ENCODE peak calls at places on chromosomes 11 and 22, in seven cellular contexts. K is cardiac fibroblast; E is small intestine; Q is M059J; Z is MCF 10A; V is stimulated activated CD8-positive, alpha-beta memory T cell treated with anti-CD3 and anti-CD28 coated beads, Interleukin-4, amount 100 ng/mL, for 4 hours; L is stimulated activated naive CD8-positive, alpha-beta T cell treated with anti-CD3 and anti-CD28 coated beads, Interleukin-15, amount 100 ng/mL, for 72 hours. P is an unnamed sample.

GRCh38 chr11:57597461-57597892 is at the start of gene SERPING1:
- DNase-seq in Q (no peak), Z (no peak), V (no peak), L (no peak), E (no peak), K (peak), P (no peak)

GRCh38 chr11:66218026-66218425 is 50.4 kb upstream of the RAB1B start:
- DNase-seq in V (no peak), Z (no peak), L (no peak), E (no peak), K (no peak), Q (no peak), P (no peak)

GRCh38 chr22:30596199-30596598 is 4.5 kb upstream of the PES1 start:
- DNase-seq in Q (no peak), Z (no peak), E (no peak), L (no peak), V (no peak), K (no peak), P (no peak)

GRCh38 chr11:15035283-15035682 is 38.1 kb upstream of the CALCB start:
- DNase-seq in E (no peak), L (no peak), Q (no peak), Z (no peak), K (no peak), V (no peak), P (no peak)

GRCh38 chr11:9815486-9816136 is 151.7 kb downstream of the SWAP70 start:
- DNase-seq in Z (peak), V (no peak), E (no peak), Q (peak), K (peak), L (no peak), P (peak)

GRCh38 chr11:125348704-125349635 is 147.1 kb downstream of the FEZ1 start:
- DNase-seq in E (peak), K (peak), Q (peak), Z (peak), L (peak), V (no peak), P (no peak)

GRCh38 chr22:29152045-29152380 is 53.7 kb upstream of the EMID1 start:
- DNase-seq in K (no peak), Q (no peak), V (no peak), L (no peak), E (no peak), Z (no peak), P (no peak)

GRCh38 chr11:64385953-64386704 is 27.2 kb downstream of the RPS6KA4 start:
- DNase-seq in L (no peak), Z (peak), K (peak), E (no peak), V (no peak), Q (peak), P (peak)

GRCh38 chr22:42184852-42185251 is 54.2 kb upstream of the CYP2D6 start:
- DNase-seq in L (no peak), Z (no peak), V (no peak), K (no peak), Q (no peak), E (peak), P (no peak)

GRCh38 chr11:132430352-132431091 is 1060.1 kb downstream of the NTM start:
- DNase-seq in V (no peak), E (no peak), Q (peak), K (no peak), Z (no peak), L (no peak), P (no peak)

GRCh38 chr11:16973565-16973964 is 40.6 kb downstream of the PLEKHA7 start:
- DNase-seq in L (no peak), V (no peak), E (no peak), Q (no peak), Z (no peak), K (no peak), P (no peak)

GRCh38 chr11:47259178-47259977 is 1.6 kb downstream of the NR1H3 start:
- DNase-seq in Z (peak), Q (peak), L (no peak), V (no peak), K (peak), E (peak), P (peak)

GRCh38 chr11:110901441-110901840 is 189.2 kb upstream of the ARHGAP20 start:
- DNase-seq in L (no peak), Q (no peak), K (no peak), V (no peak), E (no peak), Z (no peak), P (no peak)

GRCh38 chr11:19905280-19905853 is 192.7 kb downstream of the NAV2 start:
- DNase-seq in Z (peak), K (peak), Q (peak), E (peak), V (no peak), L (no peak), P (peak)

GRCh38 chr11:2783536-2784082 is 83.8 kb upstream of the KCNQ1OT1 start:
- DNase-seq in V (no peak), K (no peak), L (no peak), Q (peak), Z (no peak), E (no peak), P (no peak)

GRCh38 chr11:111376453-111376871 is 2.6 kb downstream of the POU2AF1 start:
- DNase-seq in K (no peak), Z (peak), V (no peak), Q (peak), E (no peak), L (peak), P (no peak)

GRCh38 chr11:65380460-65381126 is 1.9 kb downstream of the SLC25A45 start:
- DNase-seq in E (peak), Q (no peak), V (no peak), L (no peak), K (no peak), Z (no peak), P (no peak)

GRCh38 chr22:28907311-28908008 is 24.1 kb downstream of the ZNRF3 start:
- DNase-seq in E (no peak), V (no peak), K (no peak), Z (no peak), L (peak), Q (no peak), P (no peak)

GRCh38 chr11:17366491-17366890 is 14.9 kb downstream of the NCR3LG1 start:
- DNase-seq in Q (no peak), E (no peak), V (no peak), L (no peak), Z (no peak), K (no peak), P (no peak)

GRCh38 chr22:23196165-23196564 is 15.9 kb downstream of the BCR start:
- DNase-seq in L (no peak), K (no peak), Q (no peak), Z (no peak), V (no peak), E (no peak), P (no peak)

GRCh38 chr22:38871360-38872171 is 450 bp downstream of the CBX6 start:
- DNase-seq in K (no peak), L (peak), E (no peak), Z (no peak), Q (peak), V (no peak), P (no peak)

GRCh38 chr11:78417888-78418583 is 416 bp upstream of the GAB2 start:
- DNase-seq in E (peak), V (peak), K (peak), Z (peak), L (peak), Q (peak), P (peak)

GRCh38 chr22:22931557-22932270 is 44.1 kb downstream of the IGLL5 start:
- DNase-seq in Z (no peak), Q (no peak), K (no peak), E (no peak), V (no peak), L (no peak), P (no peak)

GRCh38 chr11:122661182-122661945 is 5.8 kb downstream of the UBASH3B start:
- DNase-seq in E (no peak), Q (peak), V (no peak), K (no peak), L (no peak), Z (peak), P (peak)

GRCh38 chr11:130631119-130631518 is 182.7 kb downstream of the ADAMTS15 start:
- DNase-seq in E (no peak), K (peak), Q (peak), Z (peak), V (no peak), L (peak), P (peak)

GRCh38 chr22:39254789-39255298 is 10.1 kb upstream of the PDGFB start:
- DNase-seq in L (peak), Z (peak), Q (peak), K (peak), E (no peak), V (peak), P (peak)

GRCh38 chr11:19519912-19520641 is 192.6 kb upstream of the NAV2 start:
- DNase-seq in L (no peak), V (no peak), Q (peak), K (no peak), Z (no peak), E (no peak), P (no peak)

GRCh38 chr11:66366844-66367477 is 4.6 kb downstream of the SLC29A2 start:
- DNase-seq in E (no peak), L (no peak), Z (no peak), K (no peak), V (no peak), Q (no peak), P (no peak)

GRCh38 chr22:39530692-39531331 is 1.7 kb downstream of the RPS19BP1 start:
- DNase-seq in L (no peak), V (no peak), E (peak), Q (peak), K (peak), Z (peak), P (peak)

GRCh38 chr22:36463783-36464184 is 17.7 kb downstream of the TXN2 start:
- DNase-seq in L (no peak), V (no peak), K (no peak), Z (no peak), E (no peak), Q (no peak), P (no peak)

GRCh38 chr11:114080219-114080618 is 20.7 kb downstream of the ZBTB16 start:
- DNase-seq in Z (peak), E (peak), K (peak), Q (peak), V (no peak), L (no peak), P (no peak)

GRCh38 chr11:67999201-67999629 is 4.7 kb downstream of the UNC93B1 start:
- DNase-seq in V (no peak), Z (no peak), E (no peak), L (no peak), Q (no peak), K (no peak), P (no peak)

GRCh38 chr11:94664336-94664735 is 97.2 kb downstream of the PIWIL4 start:
- DNase-seq in K (no peak), V (no peak), L (no peak), Q (peak), Z (peak), E (no peak), P (peak)

GRCh38 chr11:64877390-64878222 is 815 bp downstream of the EHD1 start:
- DNase-seq in Z (no peak), L (no peak), K (peak), E (no peak), Q (no peak), V (no peak), P (no peak)

GRCh38 chr22:39908737-39909136 is 7.9 kb downstream of the GRAP2 start:
- DNase-seq in E (no peak), K (peak), Z (peak), L (peak), Q (peak), V (no peak), P (peak)

GRCh38 chr11:111331711-111332479 is 33.5 kb downstream of the POU2AF3 start:
- DNase-seq in Q (peak), V (no peak), E (no peak), Z (no peak), L (no peak), K (peak), P (peak)

GRCh38 chr22:41598081-41598480 is 8.4 kb upstream of the PMM1 start:
- DNase-seq in K (peak), V (no peak), L (no peak), Q (peak), E (no peak), Z (peak), P (peak)

GRCh38 chr11:69699213-69699612 is 4.6 kb downstream of the FGF19 start:
- DNase-seq in Z (no peak), Q (no peak), L (no peak), E (no peak), K (peak), V (no peak), P (no peak)

P was measured in HT1080.